ENCODE peak calls at places on chromosomes 7 and 10, in nine cellular contexts. B is A549, I is esophagus muscularis mucosa, V is ovary, P is tibial nerve, O is transverse colon, W is H1, M is stomach, E is sigmoid colon. H is an unnamed sample.

GRCh38 chr10:12013926-12014325 is 28.7 kb downstream of the UPF2 start:
- DNase-seq in B (no peak), I (no peak), V (no peak), P (no peak), O (no peak), W (no peak), M (no peak), E (no peak), H (no peak)

GRCh38 chr10:77857272-77857671 is 69.3 kb downstream of the DLG5 start:
- DNase-seq in B (no peak), I (no peak), V (no peak), P (no peak), O (no peak), W (no peak), M (peak; percentile 43), E (no peak), H (peak; percentile 82)

GRCh38 chr10:72164617-72165016 is 51.2 kb upstream of the ANAPC16 start:
- DNase-seq in B (no peak), I (no peak), V (no peak), P (no peak), O (no peak), W (no peak), M (no peak), E (no peak), H (no peak)

GRCh38 chr7:106358103-106358663 is 73.4 kb upstream of the NAMPT start:
- DNase-seq in B (no peak), I (no peak), V (no peak), P (no peak), O (no peak), W (no peak), M (no peak), E (no peak), H (no peak)

GRCh38 chr10:22367471-22367870 is 22.2 kb downstream of the SPAG6 start:
- DNase-seq in B (no peak), I (no peak), V (no peak), P (no peak), O (no peak), W (no peak), M (no peak), E (no peak), H (no peak)

GRCh38 chr10:46553238-46554049 is 3.0 kb downstream of the GPRIN2 start:
- DNase-seq in B (no peak), I (no peak), V (peak; percentile 31), P (peak; percentile 3), O (peak; percentile 11), W (peak; percentile 47), M (no peak), E (peak; percentile 66), H (peak; percentile 22)

GRCh38 chr7:151168022-151168786 is 710 bp upstream of the GBX1 start:
- DNase-seq in B (peak; percentile 74), I (no peak), V (no peak), P (no peak), O (peak; percentile 46), W (peak; percentile 90), M (peak; percentile 42), E (no peak), H (peak; percentile 93)

GRCh38 chr7:41817386-41817785 is 114.5 kb upstream of the INHBA start:
- DNase-seq in B (no peak), I (no peak), V (no peak), P (no peak), O (no peak), W (no peak), M (no peak), E (no peak), H (no peak)

GRCh38 chr7:27105161-27106122 is 3.0 kb upstream of the HOXA2 start:
- DNase-seq in B (no peak), I (no peak), V (no peak), P (no peak), O (no peak), W (no peak), M (no peak), E (no peak), H (no peak)

GRCh38 chr7:27106906-27107250 is 4.4 kb upstream of the HOXA2 start:
- DNase-seq in B (no peak), I (no peak), V (no peak), P (no peak), O (no peak), W (no peak), M (no peak), E (no peak), H (no peak)

GRCh38 chr7:27107901-27108381 is 5.5 kb upstream of the HOXA2 start:
- DNase-seq in B (no peak), I (no peak), V (no peak), P (no peak), O (no peak), W (no peak), M (no peak), E (peak; percentile 71), H (peak; percentile 80)

GRCh38 chr7:27107391-27107900 is 5.0 kb upstream of the HOXA2 start:
- DNase-seq in B (no peak), I (no peak), V (no peak), P (no peak), O (peak; percentile 41), W (no peak), M (no peak), E (no peak), H (no peak)

DNA sequence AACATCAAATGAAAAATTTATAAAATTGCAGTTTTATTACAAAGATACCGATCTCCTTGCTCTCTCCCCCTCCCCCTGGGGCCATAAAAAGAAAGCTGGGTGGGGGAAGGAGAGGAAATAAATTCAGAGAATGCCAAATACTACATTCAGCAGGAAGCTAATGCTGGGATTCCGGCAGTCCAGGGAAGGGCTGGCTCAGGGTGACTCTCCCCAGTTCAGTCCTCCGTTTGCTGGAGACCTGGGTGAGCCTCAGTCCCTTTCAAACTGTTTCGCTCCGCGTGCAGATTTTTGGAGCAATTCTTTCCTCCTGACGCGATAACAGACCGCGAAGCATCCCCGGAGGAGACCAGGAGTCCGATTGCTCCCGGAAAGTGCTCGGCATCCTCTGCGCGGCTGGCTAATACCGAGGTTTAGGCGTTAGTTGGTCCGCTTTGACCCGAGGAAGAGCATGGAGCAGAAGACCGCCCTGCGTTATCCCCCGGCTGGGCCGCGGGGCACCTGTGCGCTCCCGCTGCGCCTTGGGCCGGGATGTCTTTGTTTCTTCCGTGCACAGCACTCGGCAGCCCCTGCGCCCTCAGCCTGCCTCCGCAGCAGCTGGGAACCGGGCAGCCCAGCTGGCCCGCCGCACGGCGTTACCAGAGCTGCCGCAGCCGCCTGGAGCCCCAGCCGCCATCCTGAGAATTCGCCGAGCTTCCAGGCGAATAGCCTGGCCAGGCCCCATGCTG is 3.9 kb upstream of the HOXA2 start:
- DNase-seq in B (no peak), I (no peak), V (no peak), P (no peak), O (no peak), W (peak; percentile 68), M (no peak), E (peak; percentile 74), H (no peak)
- TF ChIP-seq POLR2A in B (no peak), I (peak; percentile 30), V (no peak), P (no peak), O (peak; percentile 23), W (no peak), M (no peak), E (no peak), H (no peak)

GRCh38 chr7:15174470-15174869 is 271.9 kb upstream of the DGKB start:
- DNase-seq in B (no peak), I (no peak), V (no peak), P (no peak), O (no peak), W (no peak), M (no peak), E (no peak), H (no peak)

GRCh38 chr7:15175103-15175502 is 272.6 kb upstream of the DGKB start:
- DNase-seq in B (no peak), I (no peak), V (no peak), P (no peak), O (no peak), W (no peak), M (no peak), E (no peak), H (no peak)

GRCh38 chr7:15178065-15178464 is 275.5 kb upstream of the DGKB start:
- DNase-seq in B (no peak), I (no peak), V (no peak), P (no peak), O (no peak), W (no peak), M (no peak), E (no peak), H (no peak)
- TF ChIP-seq EP300 in B (no peak), I (no peak), V (no peak), P (no peak), O (no peak), W (no peak), M (no peak), E (no peak), H (no peak)

DNA sequence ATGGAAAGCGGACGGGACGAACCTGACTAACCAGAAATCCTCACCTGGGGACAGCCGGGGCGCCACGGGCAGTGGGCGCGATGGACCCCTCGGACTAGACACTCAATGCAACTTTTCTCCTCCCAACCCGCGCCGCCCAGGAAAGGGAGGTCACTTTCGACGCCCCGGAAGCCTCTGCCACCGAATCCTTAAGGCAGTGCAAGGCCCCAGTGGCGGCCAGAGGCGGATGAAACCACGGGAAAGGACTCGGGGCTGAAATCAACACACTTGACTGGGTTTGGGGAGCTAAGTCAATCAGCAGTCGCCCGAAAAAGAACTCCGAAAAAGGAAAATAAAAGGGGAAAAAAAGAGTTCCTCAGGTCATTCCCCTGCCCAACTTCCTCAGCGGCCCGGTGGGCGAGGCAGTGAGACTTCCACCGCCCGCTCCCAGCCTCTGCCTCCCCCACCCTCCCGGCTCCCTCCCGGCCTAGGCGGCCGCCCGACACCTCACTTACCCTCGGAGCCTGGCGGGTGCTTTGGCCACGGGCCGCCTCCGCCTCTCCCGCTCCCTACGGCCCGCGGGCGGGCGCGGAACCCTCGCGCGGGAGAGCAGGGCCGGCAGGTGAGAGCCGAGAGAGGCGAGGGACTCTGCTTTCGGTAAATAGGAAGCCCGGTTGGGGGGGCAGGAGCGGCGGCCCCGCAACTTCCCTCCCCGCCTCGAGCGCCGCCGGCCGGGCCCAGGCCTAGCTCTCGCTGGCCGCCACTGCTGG is 547 bp downstream of the WAPL start:
- DNase-seq in B (peak; percentile 67), I (no peak), V (peak; percentile 55), P (peak; percentile 26), O (peak; percentile 66), W (peak; percentile 61), M (peak; percentile 61), E (peak; percentile 76), H (peak; percentile 84)
- TF ChIP-seq POLR2A in B (peak; percentile 65), I (no peak), V (no peak), P (no peak), O (no peak), W (no peak), M (no peak), E (no peak), H (no peak)

GRCh38 chr7:36472141-36472729 is 82.6 kb downstream of the ANLN start:
- DNase-seq in B (no peak), I (no peak), V (no peak), P (no peak), O (no peak), W (no peak), M (no peak), E (no peak), H (no peak)

GRCh38 chr7:36475011-36475342 is 85.3 kb downstream of the ANLN start:
- DNase-seq in B (no peak), I (no peak), V (no peak), P (no peak), O (no peak), W (no peak), M (no peak), E (no peak), H (no peak)

GRCh38 chr7:36475371-36475770 is 85.7 kb downstream of the ANLN start:
- DNase-seq in B (no peak), I (no peak), V (no peak), P (no peak), O (no peak), W (no peak), M (no peak), E (no peak), H (no peak)

GRCh38 chr7:36474283-36475010 is 84.8 kb downstream of the ANLN start:
- DNase-seq in B (no peak), I (no peak), V (no peak), P (no peak), O (no peak), W (no peak), M (no peak), E (no peak), H (no peak)

GRCh38 chr7:36473454-36474282 is 84.0 kb downstream of the ANLN start:
- DNase-seq in B (peak; percentile 28), I (no peak), V (peak; percentile 38), P (no peak), O (peak; percentile 55), W (peak; percentile 89), M (peak; percentile 39), E (no peak), H (no peak)
- TF ChIP-seq EP300 in B (no peak), I (no peak), V (no peak), P (no peak), O (no peak), W (no peak), M (no peak), E (no peak), H (no peak)